ENCODE peak calls at places on chromosomes 16 and 17, in ten cellular contexts. S is brain microvascular endothelial cell, F is tibial artery, Q is dorsolateral prefrontal cortex, E is GM23338, Y is AG04450, C is K562, V is OCI-LY7, T is keratinocyte, J is PC-3. P is an unnamed sample.

GRCh38 chr17:31533546-31534155 is 142.2 kb downstream of the RAB11FIP4 start:
- DNase-seq in T (peak), Y (peak), V (peak), Q (peak), E (peak), F (no peak), S (peak), C (peak), J (peak), P (no peak)

GRCh38 chr16:89051521-89052166 is 42.0 kb upstream of the ACSF3 start:
- DNase-seq in S (no peak), J (no peak), V (no peak), Y (no peak), F (no peak), T (no peak), E (no peak), Q (no peak), C (no peak), P (no peak)

GRCh38 chr16:72371307-72372081 is 199.5 kb upstream of the PMFBP1 start:
- DNase-seq in C (peak), F (no peak), V (no peak), T (no peak), E (peak), Q (no peak), S (peak), Y (no peak), J (no peak), P (no peak)

GRCh38 chr17:8393470-8394231 is 4.0 kb downstream of the RNF222 start:
- DNase-seq in C (no peak), E (no peak), J (peak), S (no peak), Q (no peak), T (no peak), F (peak), V (peak), Y (no peak), P (peak)

GRCh38 chr16:8798174-8798527 is 512 bp downstream of the PMM2 start:
- DNase-seq in Q (no peak), T (no peak), C (peak), V (peak), S (peak), J (peak), E (no peak), F (no peak), Y (no peak), P (no peak)

GRCh38 chr17:8870406-8871040 is 3.0 kb upstream of the PIK3R6 start:
- DNase-seq in Q (no peak), V (no peak), T (no peak), Y (no peak), E (no peak), C (no peak), F (no peak), J (no peak), S (no peak), P (no peak)

GRCh38 chr16:14416184-14416583 is 213.9 kb downstream of the PARN start:
- DNase-seq in T (no peak), Y (no peak), E (no peak), V (no peak), C (no peak), J (no peak), S (no peak), Q (no peak), F (no peak), P (no peak)

GRCh38 chr17:56581635-56582605 is 11.6 kb upstream of the NOG start:
- DNase-seq in J (no peak), T (no peak), E (no peak), C (no peak), S (no peak), Q (no peak), V (no peak), F (no peak), Y (no peak), P (no peak)

GRCh38 chr17:8981443-8981842 is 15.9 kb upstream of the PIK3R5 start:
- DNase-seq in T (no peak), S (no peak), V (no peak), E (no peak), F (no peak), J (no peak), Y (no peak), Q (no peak), C (no peak), P (no peak)

GRCh38 chr17:38587956-38588771 is 17.6 kb downstream of the SRCIN1 start:
- DNase-seq in Y (no peak), F (no peak), C (no peak), Q (no peak), V (peak), E (no peak), J (no peak), T (no peak), S (no peak), P (no peak)

GRCh38 chr17:62322313-62322712 is 58.0 kb upstream of the EFCAB3 start:
- DNase-seq in S (no peak), F (no peak), Y (no peak), C (no peak), E (no peak), J (no peak), V (no peak), T (no peak), Q (no peak), P (no peak)

GRCh38 chr16:68781784-68782183 is 44.7 kb downstream of the CDH1 start:
- DNase-seq in E (no peak), Q (no peak), V (no peak), C (no peak), F (no peak), T (no peak), Y (no peak), S (no peak), J (no peak), P (no peak)

GRCh38 chr16:28140788-28141618 is 70.8 kb downstream of the XPO6 start:
- DNase-seq in Y (no peak), S (no peak), E (peak), V (peak), C (no peak), J (no peak), T (no peak), F (no peak), Q (no peak), P (no peak)

GRCh38 chr17:69637399-69638165 is 223.1 kb downstream of the MAP2K6 start:
- DNase-seq in S (peak), T (no peak), Q (no peak), J (no peak), C (no peak), F (no peak), V (no peak), E (no peak), Y (peak), P (no peak)

GRCh38 chr17:80649672-80650338 is 105.2 kb downstream of the RPTOR start:
- DNase-seq in Y (peak), T (no peak), V (peak), S (peak), E (peak), Q (peak), C (peak), J (peak), F (no peak), P (no peak)

GRCh38 chr16:50059111-50059510 is 6.7 kb upstream of the HEATR3 start:
- DNase-seq in J (no peak), T (no peak), Y (no peak), C (no peak), E (no peak), V (no peak), Q (no peak), F (no peak), S (no peak), P (no peak)

GRCh38 chr17:17836818-17837379 is at the start of gene SREBF1:
- DNase-seq in Q (no peak), T (no peak), Y (no peak), E (peak), V (peak), S (peak), F (no peak), J (peak), C (peak), P (no peak)

GRCh38 chr16:90072442-90073105 is 4.6 kb downstream of the PRDM7 start:
- DNase-seq in S (peak), C (no peak), V (no peak), Y (no peak), J (no peak), F (no peak), T (no peak), Q (no peak), E (no peak), P (no peak)

GRCh38 chr17:62180772-62181171 is 115.7 kb upstream of the MED13 start:
- DNase-seq in F (no peak), V (no peak), S (no peak), J (no peak), Q (no peak), Y (no peak), T (no peak), E (no peak), C (no peak), P (no peak)

GRCh38 chr17:80646328-80646727 is 101.7 kb downstream of the RPTOR start:
- DNase-seq in V (no peak), Y (no peak), S (no peak), E (no peak), F (no peak), J (no peak), Q (no peak), C (no peak), T (no peak), P (no peak)

GRCh38 chr16:4172070-4172469 is 55.8 kb upstream of the ADCY9 start:
- DNase-seq in Q (no peak), Y (peak), F (no peak), T (no peak), C (no peak), V (no peak), S (peak), J (no peak), E (no peak), P (no peak)

GRCh38 chr16:72409428-72409827 is 237.5 kb upstream of the PMFBP1 start:
- DNase-seq in C (no peak), S (no peak), J (no peak), T (no peak), E (peak), F (no peak), Y (no peak), Q (no peak), V (no peak), P (no peak)

GRCh38 chr17:66304304-66305174 is 2.1 kb downstream of the PRKCA start:
- DNase-seq in F (no peak), V (no peak), Y (no peak), C (peak), E (peak), J (peak), Q (no peak), S (no peak), T (no peak), P (no peak)

GRCh38 chr17:50645748-50646682 is 11.3 kb downstream of the ABCC3 start:
- DNase-seq in C (no peak), S (no peak), V (no peak), Q (no peak), F (no peak), E (no peak), T (no peak), J (no peak), Y (no peak), P (no peak)

GRCh38 chr16:4517812-4518211 is 20.8 kb downstream of the CDIP1 start:
- DNase-seq in V (peak), E (peak), S (peak), Q (peak), F (no peak), T (no peak), Y (no peak), C (peak), J (peak), P (no peak)

GRCh38 chr16:25176136-25176535 is 40.6 kb upstream of the AQP8 start:
- DNase-seq in J (no peak), C (no peak), E (no peak), V (no peak), Y (no peak), S (no peak), F (no peak), Q (no peak), T (no peak), P (no peak)

GRCh38 chr17:67476787-67477335 is 99.8 kb downstream of the PITPNC1 start:
- DNase-seq in E (no peak), T (no peak), Y (no peak), J (no peak), S (no peak), V (no peak), Q (no peak), C (no peak), F (no peak), P (no peak)

GRCh38 chr16:27867122-27868110 is 196.1 kb downstream of the GSG1L start:
- DNase-seq in V (peak), E (peak), T (peak), Q (peak), J (peak), Y (peak), F (no peak), S (peak), C (peak), P (no peak)

GRCh38 chr16:88356727-88357199 is 26.0 kb upstream of the ZNF469 start:
- DNase-seq in V (no peak), S (no peak), C (no peak), F (no peak), Q (no peak), T (no peak), Y (no peak), J (no peak), E (no peak), P (no peak)

GRCh38 chr16:5036228-5037156 is 2.8 kb upstream of the NAGPA start:
- DNase-seq in E (peak), V (no peak), J (no peak), Q (peak), C (peak), F (no peak), Y (no peak), S (no peak), T (no peak), P (no peak)

GRCh38 chr17:59369026-59369724 is 37.7 kb downstream of the YPEL2 start:
- DNase-seq in E (no peak), C (no peak), V (no peak), Q (no peak), S (no peak), Y (no peak), T (no peak), J (peak), F (no peak), P (no peak)

GRCh38 chr16:3161235-3162018 is 26.6 kb upstream of the OR1F1 start:
- DNase-seq in F (no peak), V (no peak), Y (no peak), E (no peak), S (no peak), T (no peak), J (no peak), C (no peak), Q (no peak), P (no peak)

GRCh38 chr16:13193721-13194120 is 292.3 kb downstream of the SHISA9 start:
- DNase-seq in F (no peak), Y (no peak), Q (no peak), S (no peak), T (no peak), E (no peak), J (no peak), V (no peak), C (no peak), P (no peak)

GRCh38 chr17:51817955-51818354 is 340.6 kb downstream of the CA10 start:
- DNase-seq in V (no peak), Y (no peak), Q (no peak), S (no peak), E (no peak), T (no peak), J (no peak), F (no peak), C (no peak), P (no peak)

GRCh38 chr17:51819820-51820219 is 338.7 kb downstream of the CA10 start:
- DNase-seq in J (no peak), Y (no peak), T (no peak), F (no peak), E (no peak), S (no peak), Q (no peak), V (no peak), C (no peak), P (no peak)

GRCh38 chr17:51820252-51820651 is 338.3 kb downstream of the CA10 start:
- DNase-seq in C (no peak), S (no peak), Q (no peak), T (no peak), F (no peak), Y (no peak), E (no peak), V (no peak), J (peak), P (no peak)

GRCh38 chr17:51818777-51819176 is 339.7 kb downstream of the CA10 start:
- DNase-seq in S (no peak), E (no peak), Y (no peak), T (no peak), C (no peak), J (peak), V (no peak), Q (no peak), F (no peak), P (no peak)

GRCh38 chr17:51819341-51819740 is 339.2 kb downstream of the CA10 start:
- DNase-seq in J (no peak), F (no peak), S (no peak), V (no peak), Q (no peak), C (no peak), Y (no peak), E (no peak), T (no peak), P (no peak)
- H3K27ac ChIP-seq in J (peak), F (no peak), S (no peak), V (no peak), Q (no peak), C (no peak), Y (no peak), E (no peak), T (no peak), P (no peak)

GRCh38 chr17:57876866-57877237 is 27.0 kb upstream of the MRPS23 start:
- DNase-seq in F (no peak), T (no peak), V (no peak), J (no peak), S (no peak), E (no peak), C (no peak), Q (no peak), Y (no peak), P (no peak)

GRCh38 chr17:57874434-57875108 is 24.7 kb upstream of the MRPS23 start:
- DNase-seq in J (no peak), Q (peak), S (peak), Y (peak), E (peak), T (no peak), F (peak), C (no peak), V (no peak), P (no peak)

GRCh38 chr17:57876023-57876865 is 26.4 kb upstream of the MRPS23 start:
- DNase-seq in E (peak), S (no peak), T (no peak), C (no peak), F (no peak), J (peak), Y (no peak), V (peak), Q (no peak), P (no peak)

GRCh38 chr17:57874058-57874419 is 24.2 kb upstream of the MRPS23 start:
- DNase-seq in F (no peak), S (no peak), C (no peak), T (no peak), V (no peak), E (no peak), Y (no peak), J (no peak), Q (no peak), P (no peak)

DNA sequence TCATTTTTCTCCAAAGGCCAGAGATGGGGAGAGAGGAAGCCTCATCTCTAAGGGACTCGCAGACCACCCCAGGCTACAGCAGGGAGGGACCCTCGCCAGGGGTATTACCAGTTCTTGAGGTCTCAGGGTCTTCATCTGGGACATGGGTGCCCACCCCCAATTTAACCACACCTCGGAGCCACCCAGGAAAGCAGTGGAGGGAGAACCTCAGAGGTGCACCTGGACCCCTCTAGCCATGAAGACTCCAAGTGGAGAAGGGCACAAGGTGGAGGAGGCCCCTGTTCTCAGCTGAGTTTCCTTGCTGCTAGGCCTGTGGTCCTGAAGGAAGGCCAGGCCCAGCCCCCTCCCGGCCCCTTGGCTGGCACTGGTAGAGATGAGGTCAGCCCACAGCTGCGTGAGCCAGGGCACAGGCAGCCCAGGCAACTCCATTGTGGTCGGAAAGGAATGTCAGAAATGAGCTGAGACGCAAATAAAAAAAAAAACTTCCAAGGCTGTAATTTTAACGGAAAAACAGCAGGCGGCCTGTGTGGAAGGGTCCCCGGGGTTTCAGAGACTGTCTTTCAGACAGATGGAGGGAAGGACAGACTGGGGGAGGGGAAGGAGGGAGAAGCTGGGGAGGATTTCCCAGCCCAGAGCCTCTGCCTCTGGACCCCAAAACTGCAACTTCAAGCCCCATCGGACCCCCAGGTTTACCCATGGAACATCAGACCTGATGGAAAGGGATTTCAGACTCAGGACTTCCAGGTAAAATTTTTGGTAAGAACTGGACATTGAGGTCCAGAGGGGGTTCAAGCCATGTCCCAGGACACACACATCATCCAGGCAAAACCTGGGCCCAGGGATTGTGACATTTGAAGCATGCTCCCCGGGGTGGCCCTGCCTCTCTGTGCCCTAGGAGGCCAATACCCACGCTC is 25.5 kb upstream of the MRPS23 start:
- DNase-seq in V (no peak), Y (peak), Q (peak), E (peak), T (no peak), F (peak), J (peak), S (peak), C (peak), P (no peak)
- TF ChIP-seq CTCF in V (peak), Y (peak), Q (peak), E (no peak), T (peak), F (peak), J (peak), S (peak), C (peak), P (peak)

DNA sequence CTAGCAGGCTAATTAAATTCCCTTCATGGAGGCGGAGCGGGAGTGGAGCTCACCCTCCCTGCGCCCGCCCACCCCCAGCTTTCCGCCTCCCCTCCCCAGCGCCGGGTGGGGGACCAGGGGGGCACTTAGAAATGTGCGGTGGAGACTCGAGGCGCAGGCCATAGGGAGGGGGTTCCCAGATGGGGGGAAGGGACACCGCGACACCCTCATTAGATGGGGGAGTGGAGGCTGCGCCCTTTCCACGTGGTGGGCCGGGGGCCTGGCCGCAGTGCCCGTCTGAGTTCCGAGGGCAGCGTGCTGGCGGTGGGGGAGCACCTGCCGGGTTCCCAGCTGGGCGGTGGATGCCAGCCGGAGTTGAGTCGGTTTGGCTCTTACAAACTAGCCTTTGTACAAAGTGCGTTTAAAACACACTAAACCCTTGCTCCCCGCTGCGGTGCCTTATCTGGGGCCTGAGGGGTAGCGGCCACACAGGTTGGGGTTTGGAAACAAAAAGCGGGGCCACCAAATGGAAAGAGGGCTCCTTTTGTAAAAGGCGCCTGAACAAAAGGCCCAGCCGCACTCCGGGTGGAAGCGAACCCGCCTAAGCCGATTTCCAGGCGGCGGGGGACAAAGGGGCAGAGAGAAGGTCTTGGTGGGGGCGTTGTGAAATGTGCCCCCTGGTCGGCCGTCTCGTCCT is 1.4 kb downstream of the GSE1 start:
- DNase-seq in C (no peak), Q (no peak), J (no peak), F (no peak), E (no peak), S (no peak), V (peak), Y (no peak), T (no peak), P (no peak)
- H3K4me3 ChIP-seq in C (peak), Q (peak), J (peak), F (peak), E (peak), S (no peak), V (peak), Y (peak), T (peak), P (peak)

DNA sequence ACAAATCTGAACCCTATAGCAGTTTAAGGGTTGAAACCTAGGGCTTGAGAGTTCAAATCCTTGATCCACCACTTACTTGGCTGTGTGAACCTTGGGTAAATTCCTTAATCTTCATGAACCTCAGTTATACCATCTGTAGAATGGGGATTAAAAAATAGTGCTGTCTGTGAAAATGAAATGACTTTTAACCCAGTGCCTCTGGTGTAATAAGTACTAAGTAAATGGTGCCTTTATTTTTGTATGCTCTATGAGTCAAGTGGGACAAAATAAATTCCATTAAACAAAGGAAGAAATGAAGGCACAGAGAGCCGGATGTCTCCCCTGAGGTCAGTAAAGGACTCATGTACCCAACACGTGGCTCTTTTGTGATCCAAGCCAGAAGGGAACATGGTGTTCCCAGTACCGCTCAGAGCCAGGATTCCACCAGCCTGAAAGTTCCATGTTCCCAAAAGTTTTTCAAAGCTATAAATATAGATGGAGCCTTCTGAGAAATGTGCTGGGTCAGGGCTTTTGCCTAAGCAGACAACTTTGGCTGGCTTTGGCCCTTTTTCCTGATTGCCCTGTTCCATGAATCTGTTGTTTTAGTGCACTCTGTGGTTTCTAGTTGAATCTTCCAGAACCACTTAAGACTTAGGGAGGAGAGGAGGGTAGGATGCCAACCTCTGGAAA is 128.7 kb upstream of the HS3ST2 start:
- DNase-seq in J (no peak), T (no peak), F (peak), Q (no peak), V (no peak), S (no peak), C (no peak), Y (no peak), E (no peak), P (no peak)
- H3K27ac ChIP-seq in J (no peak), T (no peak), F (peak), Q (no peak), V (no peak), S (no peak), C (no peak), Y (no peak), E (no peak), P (no peak)

P was measured in esophagus muscularis mucosa.